ENCODE peak calls at places on chromosomes 16 and 17, in eight cellular contexts. M, D, R, L, H, W, Q and J are unnamed samples.

GRCh38 chr17:8494506-8495111 is 58.9 kb downstream of the NDEL1 start:
- DNase-seq in M (no peak), D (no peak), R (no peak), L (peak), H (no peak), W (no peak), Q (no peak), J (no peak)

GRCh38 chr17:50318551-50319310 is 27.2 kb upstream of the XYLT2 start:
- DNase-seq in M (no peak), D (no peak), R (peak), L (no peak), H (no peak), W (no peak), Q (no peak), J (no peak)

GRCh38 chr16:84647830-84648594 is at the start of gene KLHL36:
- DNase-seq in M (peak), D (no peak), R (peak), L (peak), H (peak), W (peak), Q (peak), J (no peak)

GRCh38 chr17:4849011-4849536 is 15.9 kb downstream of the MINK1 start:
- DNase-seq in M (no peak), D (peak), R (no peak), L (no peak), H (no peak), W (no peak), Q (no peak), J (no peak)

GRCh38 chr16:84985079-84986065 is 26.0 kb downstream of the ZDHHC7 start:
- DNase-seq in M (peak), D (peak), R (peak), L (no peak), H (no peak), W (no peak), Q (no peak), J (no peak)

GRCh38 chr16:50584033-50584722 is 36.0 kb downstream of the NKD1 start:
- DNase-seq in M (no peak), D (no peak), R (no peak), L (no peak), H (no peak), W (no peak), Q (no peak), J (no peak)

GRCh38 chr17:70095455-70095854 is 20.4 kb downstream of the KCNJ16 start:
- DNase-seq in M (no peak), D (no peak), R (no peak), L (no peak), H (no peak), W (no peak), Q (no peak), J (no peak)

GRCh38 chr16:81476732-81477131 is 32.1 kb downstream of the CMIP start:
- DNase-seq in M (no peak), D (no peak), R (no peak), L (no peak), H (no peak), W (no peak), Q (no peak), J (no peak)

GRCh38 chr17:78127888-78128615 is 503 bp downstream of the TMC6 start:
- DNase-seq in M (no peak), D (no peak), R (no peak), L (peak), H (peak), W (peak), Q (no peak), J (no peak)

GRCh38 chr16:1870365-1871082 is 1.4 kb downstream of the MEIOB start:
- DNase-seq in M (peak), D (peak), R (peak), L (peak), H (no peak), W (no peak), Q (no peak), J (peak)

GRCh38 chr17:55654821-55655220 is 67.8 kb downstream of the TMEM100 start:
- DNase-seq in M (no peak), D (no peak), R (peak), L (no peak), H (no peak), W (no peak), Q (no peak), J (no peak)

GRCh38 chr16:55528974-55529373 is 20.1 kb downstream of the LPCAT2 start:
- DNase-seq in M (no peak), D (no peak), R (no peak), L (no peak), H (no peak), W (no peak), Q (no peak), J (no peak)

GRCh38 chr16:84648595-84649510 is 542 bp downstream of the KLHL36 start:
- DNase-seq in M (no peak), D (no peak), R (peak), L (peak), H (peak), W (no peak), Q (no peak), J (no peak)

GRCh38 chr17:17206149-17206912 is at the start of gene PLD6:
- DNase-seq in M (peak), D (peak), R (peak), L (peak), H (peak), W (no peak), Q (peak), J (peak)

GRCh38 chr17:72343911-72344310 is 223.1 kb downstream of the SOX9 start:
- DNase-seq in M (no peak), D (no peak), R (no peak), L (no peak), H (no peak), W (no peak), Q (no peak), J (no peak)

GRCh38 chr17:77365584-77366186 is 224.9 kb downstream of the SEC14L1 start:
- DNase-seq in M (peak), D (peak), R (peak), L (peak), H (no peak), W (no peak), Q (peak), J (no peak)

GRCh38 chr16:88287219-88287618 is 95.5 kb upstream of the ZNF469 start:
- DNase-seq in M (peak), D (peak), R (peak), L (no peak), H (peak), W (no peak), Q (peak), J (no peak)

GRCh38 chr16:77842468-77842867 is 54.1 kb downstream of the VAT1L start:
- DNase-seq in M (no peak), D (no peak), R (no peak), L (no peak), H (no peak), W (no peak), Q (no peak), J (no peak)

GRCh38 chr17:48375356-48375755 is 54.7 kb downstream of the SKAP1 start:
- DNase-seq in M (no peak), D (peak), R (peak), L (no peak), H (no peak), W (no peak), Q (no peak), J (no peak)

GRCh38 chr16:57261806-57262205 is 16.7 kb downstream of the ARL2BP start:
- DNase-seq in M (no peak), D (no peak), R (no peak), L (peak), H (no peak), W (no peak), Q (no peak), J (no peak)

GRCh38 chr16:27097671-27098275 is 31.0 kb downstream of the C16orf82 start:
- DNase-seq in M (no peak), D (peak), R (peak), L (no peak), H (no peak), W (no peak), Q (no peak), J (no peak)

GRCh38 chr17:48427598-48427997 is 2.4 kb downstream of the SKAP1 start:
- DNase-seq in M (no peak), D (no peak), R (no peak), L (no peak), H (no peak), W (no peak), Q (no peak), J (no peak)

GRCh38 chr17:52831536-52831935 is 673.0 kb upstream of the CA10 start:
- DNase-seq in M (no peak), D (no peak), R (no peak), L (no peak), H (no peak), W (no peak), Q (no peak), J (no peak)

GRCh38 chr17:859461-860195 is 77.5 kb downstream of the MRM3 start:
- DNase-seq in M (no peak), D (peak), R (peak), L (no peak), H (no peak), W (no peak), Q (no peak), J (no peak)

GRCh38 chr16:21088143-21088542 is 62.5 kb downstream of the DNAH3 start:
- DNase-seq in M (no peak), D (no peak), R (no peak), L (no peak), H (no peak), W (no peak), Q (no peak), J (no peak)

GRCh38 chr17:82003411-82004381 is 19.0 kb downstream of the CENPX start:
- DNase-seq in M (peak), D (peak), R (peak), L (no peak), H (no peak), W (no peak), Q (no peak), J (peak)

GRCh38 chr16:88298882-88299745 is 83.6 kb upstream of the ZNF469 start:
- DNase-seq in M (no peak), D (peak), R (no peak), L (no peak), H (no peak), W (no peak), Q (no peak), J (no peak)

GRCh38 chr16:2761886-2762583 is 9.6 kb downstream of the SRRM2 start:
- DNase-seq in M (no peak), D (no peak), R (no peak), L (no peak), H (no peak), W (no peak), Q (no peak), J (no peak)

GRCh38 chr16:81263470-81264200 is 25.1 kb downstream of the BCO1 start:
- DNase-seq in M (no peak), D (peak), R (peak), L (no peak), H (no peak), W (no peak), Q (no peak), J (no peak)

GRCh38 chr16:67922221-67922620 is 9.4 kb downstream of the CTRL start:
- DNase-seq in M (no peak), D (no peak), R (no peak), L (no peak), H (no peak), W (no peak), Q (no peak), J (no peak)

GRCh38 chr16:30561212-30561816 is 3.1 kb upstream of the ZNF764 start:
- DNase-seq in M (no peak), D (no peak), R (no peak), L (peak), H (no peak), W (no peak), Q (no peak), J (no peak)

GRCh38 chr17:682150-682549 is 32.5 kb downstream of the VPS53 start:
- DNase-seq in M (no peak), D (no peak), R (no peak), L (no peak), H (no peak), W (no peak), Q (no peak), J (no peak)

GRCh38 chr17:40545660-40546059 is 19.6 kb downstream of the CCR7 start:
- DNase-seq in M (no peak), D (no peak), R (no peak), L (peak), H (no peak), W (no peak), Q (no peak), J (no peak)

GRCh38 chr16:58236831-58237230 is 38.9 kb upstream of the CSNK2A2 start:
- DNase-seq in M (no peak), D (no peak), R (no peak), L (no peak), H (no peak), W (no peak), Q (no peak), J (no peak)

GRCh38 chr17:34178047-34178446 is 77.0 kb upstream of the CCL2 start:
- DNase-seq in M (no peak), D (no peak), R (no peak), L (no peak), H (no peak), W (no peak), Q (no peak), J (no peak)

GRCh38 chr17:40963838-40964237 is 2.9 kb downstream of the KRT39 start:
- DNase-seq in M (no peak), D (peak), R (peak), L (no peak), H (peak), W (no peak), Q (no peak), J (no peak)

GRCh38 chr17:19336938-19337711 is 25.4 kb downstream of the B9D1 start:
- DNase-seq in M (no peak), D (no peak), R (no peak), L (peak), H (no peak), W (peak), Q (no peak), J (no peak)

GRCh38 chr16:88656291-88656980 is 5.6 kb upstream of the CYBA start:
- DNase-seq in M (no peak), D (no peak), R (no peak), L (no peak), H (no peak), W (no peak), Q (no peak), J (no peak)

GRCh38 chr16:411576-412265 is 10.0 kb downstream of the DECR2 start:
- DNase-seq in M (no peak), D (no peak), R (no peak), L (no peak), H (no peak), W (no peak), Q (no peak), J (no peak)